ENCODE peak calls at places on chromosome 21, in four cellular contexts. S is A549, J is HCT116, R is gastrocnemius medialis. W is an unnamed sample.

GRCh38 chr21:15549671-15550070 is 180.1 kb upstream of the USP25 start:
- DNase-seq in S (no peak), J (no peak), R (no peak), W (no peak)

GRCh38 chr21:15468368-15468767 is 261.4 kb upstream of the USP25 start:
- DNase-seq in S (no peak), J (no peak), R (no peak), W (no peak)

GRCh38 chr21:25964009-25964408 is 206.6 kb downstream of the APP start:
- DNase-seq in S (no peak), J (no peak), R (no peak), W (no peak)

GRCh38 chr21:37202221-37202805 is 64.8 kb downstream of the VPS26C start:
- DNase-seq in S (no peak), J (no peak), R (no peak), W (no peak)

GRCh38 chr21:34670220-34670961 is 1.6 kb downstream of the CLIC6 start:
- DNase-seq in S (no peak), J (no peak), R (no peak), W (no peak)

GRCh38 chr21:38440746-38441145 is 57.5 kb downstream of the ERG start:
- DNase-seq in S (peak), J (no peak), R (no peak), W (no peak)

GRCh38 chr21:31457675-31458074 is 113.6 kb upstream of the TIAM1 start:
- DNase-seq in S (peak), J (no peak), R (no peak), W (no peak)

GRCh38 chr21:39316729-39317128 is 3.3 kb upstream of the BRWD1 start:
- DNase-seq in S (no peak), J (no peak), R (no peak), W (no peak)

GRCh38 chr21:14076143-14076806 is 134.5 kb downstream of the LIPI start:
- DNase-seq in S (no peak), J (no peak), R (no peak), W (no peak)

GRCh38 chr21:35779167-35779566 is 281.2 kb downstream of the SETD4 start:
- DNase-seq in S (no peak), J (no peak), R (no peak), W (no peak)

GRCh38 chr21:32260130-32260529 is 18.7 kb downstream of the MIS18A start:
- DNase-seq in S (no peak), J (no peak), R (no peak), W (no peak)

GRCh38 chr21:30769724-30770431 is 14.7 kb upstream of the KRTAP21-1 start:
- DNase-seq in S (no peak), J (no peak), R (no peak), W (no peak)

GRCh38 chr21:28908351-28908750 is 84.3 kb downstream of the LTN1 start:
- DNase-seq in S (no peak), J (no peak), R (no peak), W (no peak)

DNA sequence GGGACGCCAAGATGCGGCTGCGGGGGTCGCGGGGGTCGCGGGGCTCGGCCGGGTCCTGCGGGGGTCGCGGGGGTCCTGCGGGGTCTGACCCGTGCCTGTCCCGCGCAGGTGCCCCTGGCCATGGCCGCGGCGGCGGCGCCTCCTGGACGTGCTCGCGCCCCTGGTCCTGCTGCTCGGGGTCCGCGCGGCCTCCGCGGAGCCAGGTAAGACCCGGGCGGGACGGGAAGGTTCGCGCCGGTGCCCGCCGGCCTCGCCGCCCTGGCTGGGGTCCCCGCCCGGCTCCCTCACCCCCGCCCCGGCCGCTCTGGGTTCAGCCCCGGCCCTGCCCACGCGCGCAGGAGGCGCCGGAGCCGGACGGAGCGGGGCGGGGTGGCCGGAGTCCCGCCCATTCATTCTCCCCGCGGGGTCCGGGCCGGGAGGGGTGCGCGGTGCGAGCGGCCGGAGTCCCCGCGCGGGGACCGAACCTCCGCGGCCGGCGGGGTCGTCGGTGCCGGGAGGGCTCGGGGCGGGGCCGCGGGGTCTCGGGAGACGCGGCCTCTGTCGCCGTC is 380 bp downstream of the COL18A1 start:
- DNase-seq in S (no peak), J (no peak), R (no peak), W (no peak)
- TF ChIP-seq POLR2A in S (no peak), J (no peak), R (peak), W (peak)

DNA sequence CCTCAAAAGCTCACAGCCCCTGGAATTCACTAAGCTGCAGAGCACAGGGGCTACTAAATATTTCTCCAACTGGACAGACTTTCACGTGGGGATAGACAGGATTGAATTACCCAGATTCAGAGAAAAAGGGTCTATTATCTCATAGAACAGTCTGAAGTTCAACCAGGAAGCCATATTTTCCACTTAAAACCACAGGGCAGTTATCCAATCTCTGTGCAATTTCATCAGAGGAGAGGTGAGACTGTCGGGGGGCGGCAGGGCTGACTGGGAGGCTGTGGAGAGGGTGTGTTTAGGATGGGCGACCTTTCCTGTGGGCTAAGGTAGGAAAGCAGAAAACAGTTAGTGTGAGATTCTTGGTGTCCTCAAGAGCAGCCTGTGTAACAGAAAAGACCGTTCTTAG is 124.5 kb downstream of the RIPK4 start:
- DNase-seq in S (no peak), J (no peak), R (no peak), W (no peak)
- H3K27ac ChIP-seq in S (peak), J (no peak), R (peak), W (peak)

DNA sequence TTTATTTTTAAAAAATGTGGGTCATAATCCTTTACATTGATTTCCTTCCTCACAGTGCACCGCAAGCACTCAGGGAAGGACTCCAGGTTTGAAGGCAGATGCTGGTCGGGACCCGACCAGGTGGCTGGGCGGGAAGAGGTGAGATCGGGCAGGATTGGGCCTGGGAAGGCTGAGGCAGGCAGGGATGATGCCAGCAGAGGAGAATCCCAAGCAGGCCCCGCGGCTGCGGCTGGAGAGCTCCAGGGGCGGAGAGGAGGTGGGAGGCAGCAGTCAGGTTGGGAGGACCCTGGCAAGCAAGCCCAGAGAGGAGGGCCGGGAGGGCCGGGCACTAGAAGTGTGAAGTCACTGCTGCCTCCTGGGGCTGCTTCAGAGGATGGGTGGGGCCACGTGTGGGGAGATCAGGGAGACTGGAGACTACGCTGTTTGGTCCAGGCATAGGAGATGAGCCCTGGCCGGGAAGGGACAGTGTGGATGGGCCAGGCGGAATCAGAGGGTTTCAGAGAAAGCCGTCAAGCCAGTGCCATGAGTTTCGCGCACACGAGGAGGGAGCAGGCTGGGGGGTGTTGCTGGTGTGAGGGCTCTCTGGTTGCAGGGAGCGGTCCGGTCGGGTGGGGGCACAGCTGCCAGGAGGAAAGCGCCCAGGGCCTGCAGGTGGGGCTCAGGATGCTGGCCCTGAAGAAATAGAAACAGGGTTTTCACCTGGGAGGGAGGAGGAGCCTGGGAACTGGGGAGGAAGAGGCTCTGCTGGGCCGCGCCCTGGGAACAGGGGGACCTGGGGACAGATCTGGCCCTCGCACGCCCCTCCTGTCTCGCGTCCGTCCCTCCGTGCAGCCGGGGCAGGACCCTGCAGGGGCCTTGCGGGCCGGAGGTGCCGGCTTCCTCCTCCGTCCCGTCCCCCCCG is 890 bp upstream of the COL18A1 start:
- DNase-seq in S (no peak), J (no peak), R (peak), W (no peak)
- TF ChIP-seq POLR2A in S (no peak), J (no peak), R (no peak), W (no peak)

GRCh38 chr21:22885079-22885478 is 1886.9 kb downstream of the NCAM2 start:
- DNase-seq in S (no peak), J (no peak), R (no peak), W (no peak)
- H3K27ac ChIP-seq in S (no peak), J (no peak), R (no peak), W (no peak)

GRCh38 chr21:41761211-41762181 is 5.4 kb downstream of the RIPK4 start:
- DNase-seq in S (peak), J (no peak), R (peak), W (no peak)
- TF ChIP-seq POLR2A in S (no peak), J (no peak), R (no peak), W (no peak)

GRCh38 chr21:46191257-46191685 is 7.0 kb upstream of the SPATC1L start:
- DNase-seq in S (no peak), J (no peak), R (peak), W (peak)

GRCh38 chr21:46189959-46190490 is 5.8 kb upstream of the SPATC1L start:
- DNase-seq in S (no peak), J (no peak), R (no peak), W (peak)

GRCh38 chr21:46190491-46191131 is 6.4 kb upstream of the SPATC1L start:
- DNase-seq in S (no peak), J (no peak), R (no peak), W (peak)

GRCh38 chr21:46193829-46194373 is 9.6 kb upstream of the SPATC1L start:
- DNase-seq in S (no peak), J (no peak), R (no peak), W (peak)

GRCh38 chr21:46191686-46192575 is 7.7 kb upstream of the SPATC1L start:
- DNase-seq in S (no peak), J (no peak), R (no peak), W (peak)
- H3K27ac ChIP-seq in S (no peak), J (no peak), R (no peak), W (no peak)

GRCh38 chr21:41112740-41113692 is 54.9 kb upstream of the BACE2 start:
- DNase-seq in S (no peak), J (no peak), R (no peak), W (no peak)
- TF ChIP-seq POLR2A in S (no peak), J (no peak), R (no peak), W (no peak)